ENCODE peak calls at places on chromosome 4, in ten cellular contexts. Z, J, T, D, W, R, C, V, O and N are unnamed samples.

GRCh38 chr4:17055788-17056187 is 157.3 kb upstream of the LDB2 start:
- DNase-seq in C (peak), D (no peak), O (peak), V (no peak), Z (peak), T (no peak), W (no peak), R (peak), J (no peak), N (peak)

GRCh38 chr4:17544205-17544604 is 29.2 kb downstream of the CLRN2 start:
- DNase-seq in W (no peak), J (no peak), Z (no peak), D (no peak), R (peak), C (peak), O (no peak), T (no peak), V (no peak), N (peak)

GRCh38 chr4:98659741-98660507 is 1.5 kb upstream of the TSPAN5 start:
- DNase-seq in Z (peak), W (no peak), D (no peak), V (no peak), T (no peak), J (no peak), C (peak), O (peak), R (peak), N (peak)

GRCh38 chr4:65825121-65825520 is 154.8 kb upstream of the EPHA5 start:
- DNase-seq in J (no peak), O (peak), V (no peak), D (no peak), T (no peak), R (no peak), W (no peak), Z (peak), C (no peak), N (peak)

GRCh38 chr4:142396279-142396678 is 449.8 kb downstream of the INPP4B start:
- DNase-seq in O (peak), C (peak), D (no peak), T (no peak), J (no peak), V (no peak), Z (peak), W (no peak), R (peak), N (peak)

GRCh38 chr4:35358001-35358584 is 886.2 kb downstream of the ARAP2 start:
- DNase-seq in D (no peak), R (peak), C (no peak), W (no peak), V (no peak), T (no peak), Z (no peak), O (no peak), J (no peak), N (no peak)

GRCh38 chr4:38308728-38309315 is 348.6 kb downstream of the PTTG2 start:
- DNase-seq in V (no peak), R (peak), J (no peak), D (no peak), Z (peak), O (peak), C (peak), T (no peak), W (no peak), N (peak)

GRCh38 chr4:112523008-112523440 is 7.0 kb upstream of the NEUROG2 start:
- DNase-seq in C (peak), W (no peak), D (no peak), J (no peak), O (peak), T (no peak), V (no peak), R (peak), Z (peak), N (peak)

GRCh38 chr4:109837014-109837413 is 9.2 kb downstream of the RRH start:
- DNase-seq in T (no peak), J (no peak), V (no peak), R (no peak), C (no peak), O (no peak), Z (no peak), W (no peak), D (no peak), N (no peak)

GRCh38 chr4:168830777-168831512 is 179.1 kb downstream of the CBR4 start:
- DNase-seq in T (no peak), C (no peak), O (no peak), V (no peak), J (no peak), D (no peak), Z (no peak), R (peak), W (no peak), N (peak)

GRCh38 chr4:72418458-72418857 is 150.6 kb downstream of the ADAMTS3 start:
- DNase-seq in R (peak), W (no peak), O (peak), Z (peak), D (no peak), T (no peak), J (no peak), V (no peak), C (peak), N (peak)

GRCh38 chr4:14234330-14234729 is 606.8 kb upstream of the BOD1L1 start:
- DNase-seq in R (no peak), Z (no peak), C (peak), V (no peak), T (no peak), J (no peak), W (no peak), O (no peak), D (no peak), N (no peak)

GRCh38 chr4:156790866-156791265 is 180.7 kb downstream of the PDGFC start:
- DNase-seq in R (peak), Z (peak), V (no peak), C (peak), D (no peak), W (peak), O (peak), T (no peak), J (no peak), N (peak)

GRCh38 chr4:99853190-99853589 is 36.6 kb downstream of the DAPP1 start:
- DNase-seq in T (no peak), O (no peak), R (no peak), Z (no peak), D (no peak), W (no peak), C (no peak), J (no peak), V (no peak), N (no peak)

GRCh38 chr4:138494931-138495330 is 252.8 kb upstream of the SLC7A11 start:
- DNase-seq in C (peak), J (no peak), D (no peak), T (no peak), R (peak), Z (peak), V (no peak), W (no peak), O (no peak), N (peak)

GRCh38 chr4:83548151-83548905 is 12.4 kb downstream of the GPAT3 start:
- DNase-seq in R (peak), O (peak), J (peak), T (peak), D (peak), W (peak), C (peak), V (peak), Z (peak), N (peak)

GRCh38 chr4:88743696-88744095 is 46.1 kb upstream of the NAP1L5 start:
- DNase-seq in C (peak), D (no peak), T (no peak), J (no peak), O (peak), W (peak), V (no peak), Z (peak), R (peak), N (peak)

GRCh38 chr4:56229947-56230346 is 157.3 kb downstream of the AASDH start:
- DNase-seq in O (no peak), D (no peak), V (no peak), J (no peak), T (no peak), C (no peak), Z (no peak), W (no peak), R (no peak), N (no peak)

GRCh38 chr4:169823685-169824084 is 65.9 kb upstream of the HPF1 start:
- DNase-seq in T (no peak), R (peak), W (peak), V (no peak), J (no peak), C (peak), D (no peak), O (peak), Z (peak), N (peak)

GRCh38 chr4:54423066-54423465 is 194.0 kb downstream of the PDGFRA start:
- DNase-seq in Z (peak), V (no peak), W (no peak), J (no peak), D (no peak), R (peak), C (peak), O (peak), T (no peak), N (peak)

GRCh38 chr4:150974750-150975149 is 40.3 kb downstream of the LRBA start:
- DNase-seq in Z (no peak), O (no peak), T (no peak), D (no peak), V (no peak), C (no peak), J (no peak), R (no peak), W (no peak), N (no peak)
- H3K4me3 ChIP-seq in Z (no peak), O (no peak), T (no peak), D (no peak), V (no peak), C (no peak), J (no peak), R (no peak), W (no peak), N (no peak)

DNA sequence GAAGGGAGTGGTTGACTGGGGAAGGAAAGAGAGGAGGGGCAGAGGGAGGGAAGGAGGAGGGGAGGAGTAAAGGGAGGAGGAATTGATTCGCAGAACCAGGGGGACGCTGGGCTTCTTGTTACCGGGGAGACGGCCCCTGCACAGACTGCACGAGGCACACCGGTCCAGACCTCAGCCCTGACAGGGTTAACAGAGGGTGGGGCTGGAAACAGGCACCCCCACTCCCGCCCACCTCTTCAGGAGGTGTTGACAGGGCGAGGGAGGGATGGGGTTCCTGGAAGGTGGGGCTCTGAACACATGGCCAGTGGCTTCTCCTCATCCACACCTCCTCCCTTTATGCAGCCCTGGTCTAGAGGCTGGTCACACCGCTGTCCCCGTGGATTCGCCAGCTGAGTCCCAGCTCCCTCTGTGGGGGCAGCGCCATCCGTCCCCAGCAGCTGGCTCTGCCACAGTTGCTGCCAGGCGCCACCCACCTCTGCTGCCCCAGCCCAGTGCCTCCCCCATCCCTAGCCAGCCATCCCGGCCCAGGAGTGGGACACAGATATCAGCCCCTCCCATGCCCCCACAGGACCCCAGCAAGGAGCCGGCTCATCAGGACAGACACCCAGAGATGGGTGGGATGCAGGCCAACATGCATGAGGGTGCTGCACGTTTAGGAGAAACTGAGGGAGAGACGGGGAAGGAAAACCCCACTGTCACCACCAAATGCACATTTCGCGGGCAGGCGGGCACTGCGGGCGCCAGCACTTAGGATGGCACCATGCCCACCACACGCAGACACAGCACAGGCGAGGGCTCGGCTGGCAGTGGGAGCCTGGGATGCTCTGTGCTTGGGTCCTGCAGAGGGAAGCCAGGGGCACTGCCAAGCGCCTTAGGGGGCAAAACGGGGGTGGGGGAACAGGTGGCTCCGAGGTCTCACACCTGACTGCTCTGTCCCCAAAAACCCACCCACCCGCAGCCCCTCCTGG is 87.6 kb downstream of the ABLIM2 start:
- DNase-seq in O (no peak), T (no peak), Z (no peak), R (no peak), C (no peak), J (no peak), W (no peak), V (peak), D (no peak), N (no peak)
- TF ChIP-seq CTCF in O (no peak), T (no peak), Z (no peak), R (no peak), C (no peak), J (no peak), W (no peak), V (no peak), D (no peak), N (no peak)

GRCh38 chr4:173509031-173510001 is 20.7 kb downstream of the HAND2 start:
- DNase-seq in W (no peak), J (peak), O (peak), Z (peak), R (peak), V (no peak), T (no peak), C (peak), D (no peak), N (peak)
- H3K4me3 ChIP-seq in W (peak), J (peak), O (peak), Z (peak), R (peak), V (peak), T (peak), C (peak), D (peak), N (peak)

GRCh38 chr4:2175990-2176698 is 65.8 kb downstream of the HAUS3 start:
- DNase-seq in R (no peak), O (no peak), D (no peak), Z (no peak), W (no peak), T (no peak), V (no peak), J (peak), C (no peak), N (no peak)

GRCh38 chr4:2179717-2180116 is 62.2 kb downstream of the HAUS3 start:
- DNase-seq in O (no peak), Z (no peak), J (no peak), T (no peak), W (no peak), D (no peak), V (peak), R (no peak), C (no peak), N (no peak)

GRCh38 chr4:2180410-2180809 is 61.5 kb downstream of the HAUS3 start:
- DNase-seq in R (no peak), D (no peak), O (no peak), J (no peak), Z (no peak), T (no peak), C (no peak), W (no peak), V (no peak), N (peak)

GRCh38 chr4:2178986-2179385 is 62.9 kb downstream of the HAUS3 start:
- DNase-seq in C (no peak), Z (no peak), T (no peak), O (no peak), D (no peak), J (no peak), W (no peak), V (no peak), R (no peak), N (no peak)

GRCh38 chr4:2177443-2178093 is 64.4 kb downstream of the HAUS3 start:
- DNase-seq in V (no peak), C (no peak), W (no peak), Z (no peak), D (no peak), O (no peak), R (no peak), T (no peak), J (peak), N (peak)
- TF ChIP-seq CTCF in V (no peak), C (no peak), W (peak), Z (no peak), D (no peak), O (peak), R (no peak), T (no peak), J (no peak), N (peak)

DNA sequence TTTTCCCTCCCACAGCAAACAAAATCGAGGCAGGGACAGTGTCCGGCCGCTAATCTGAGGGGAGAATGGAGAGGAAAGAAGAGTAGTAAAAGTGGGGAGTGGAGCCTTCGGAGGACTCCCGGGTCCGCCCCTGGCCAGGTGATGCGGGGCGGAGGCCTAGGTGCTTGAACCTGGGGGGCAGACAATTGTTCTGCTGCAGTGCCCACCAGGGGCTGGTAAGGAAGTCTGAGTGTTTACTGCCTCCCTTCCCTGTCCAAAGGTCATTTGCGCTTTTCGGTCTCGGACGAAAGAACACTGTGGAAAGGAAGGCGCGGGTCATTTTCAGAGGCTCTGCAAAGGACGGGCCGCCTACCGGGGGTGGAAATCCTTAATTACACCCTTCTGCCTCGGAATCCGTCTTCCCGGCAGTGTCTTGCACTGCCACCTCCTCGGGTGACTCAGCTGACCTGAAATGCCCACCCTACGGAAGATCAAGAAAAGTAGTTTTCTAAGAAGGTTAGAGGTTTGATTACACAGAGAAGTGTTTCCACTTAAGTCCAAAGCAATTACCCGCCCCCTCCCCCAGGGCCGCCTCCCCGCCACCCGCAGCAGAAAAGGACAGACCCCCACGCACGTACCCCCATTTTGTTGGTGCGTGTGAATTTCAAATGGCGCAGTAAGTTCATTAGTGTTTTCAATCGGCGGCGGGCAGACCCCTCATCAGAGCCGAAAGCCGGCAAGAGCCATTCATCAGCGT is 99.9 kb upstream of the TENM3 start:
- DNase-seq in T (no peak), C (peak), R (peak), V (no peak), D (no peak), J (no peak), W (no peak), Z (peak), O (peak), N (peak)
- H3K4me3 ChIP-seq in T (peak), C (peak), R (peak), V (peak), D (peak), J (peak), W (peak), Z (peak), O (peak), N (peak)

GRCh38 chr4:5019796-5020195 is 538 bp upstream of the CYTL1 start:
- DNase-seq in C (no peak), D (no peak), Z (no peak), R (no peak), O (no peak), J (no peak), T (no peak), W (no peak), V (no peak), N (no peak)

GRCh38 chr4:5020341-5020740 is 1.1 kb upstream of the CYTL1 start:
- DNase-seq in R (no peak), D (no peak), V (no peak), C (no peak), T (no peak), Z (no peak), W (no peak), J (no peak), O (no peak), N (no peak)

GRCh38 chr4:5019274-5019673 is at the start of gene CYTL1:
- DNase-seq in O (no peak), W (no peak), T (no peak), J (no peak), V (no peak), Z (no peak), D (no peak), C (no peak), R (no peak), N (no peak)

GRCh38 chr4:5018603-5019002 is 655 bp downstream of the CYTL1 start:
- DNase-seq in R (no peak), Z (no peak), D (no peak), O (no peak), V (no peak), T (no peak), J (no peak), W (no peak), C (no peak), N (no peak)

DNA sequence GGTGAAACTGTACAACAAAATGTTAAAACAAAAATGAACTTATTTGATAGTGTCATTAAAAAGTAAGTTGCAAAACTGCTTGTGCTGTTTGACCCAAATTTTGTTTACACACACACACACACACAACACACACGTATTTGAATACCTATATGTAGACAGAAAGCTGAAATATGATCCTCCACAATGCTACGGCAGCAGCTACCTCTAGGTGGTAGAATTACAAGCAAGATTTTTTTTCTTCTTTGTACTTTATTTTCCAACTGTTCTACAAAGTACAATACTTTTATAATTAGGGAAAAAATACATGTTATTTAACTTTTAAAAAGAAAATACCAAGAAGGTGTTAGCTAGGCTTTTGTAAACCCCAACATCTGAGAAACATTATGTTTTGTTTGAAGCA is 1.2 kb downstream of the CYTL1 start:
- DNase-seq in V (no peak), Z (no peak), C (no peak), W (no peak), D (no peak), T (no peak), R (peak), J (no peak), O (no peak), N (peak)
- TF ChIP-seq CTCF in V (no peak), Z (peak), C (peak), W (peak), D (no peak), T (no peak), R (no peak), J (no peak), O (peak), N (no peak)

GRCh38 chr4:53194727-53195126 is 171.1 kb downstream of the SCFD2 start:
- DNase-seq in D (no peak), C (no peak), W (no peak), O (no peak), Z (no peak), T (no peak), R (no peak), J (no peak), V (no peak), N (no peak)

GRCh38 chr4:53197760-53198150 is 168.1 kb downstream of the SCFD2 start:
- DNase-seq in J (no peak), W (no peak), R (no peak), T (no peak), C (peak), V (no peak), D (no peak), O (no peak), Z (peak), N (peak)

GRCh38 chr4:53196195-53196641 is 169.6 kb downstream of the SCFD2 start:
- DNase-seq in T (no peak), V (no peak), C (peak), J (no peak), D (no peak), O (no peak), R (no peak), W (no peak), Z (peak), N (no peak)

GRCh38 chr4:53199356-53199755 is 166.5 kb downstream of the SCFD2 start:
- DNase-seq in Z (peak), J (no peak), R (no peak), O (no peak), V (no peak), W (no peak), C (no peak), D (no peak), T (no peak), N (peak)

GRCh38 chr4:53196872-53197759 is 168.7 kb downstream of the SCFD2 start:
- DNase-seq in W (peak), O (peak), C (peak), D (no peak), Z (peak), J (no peak), T (no peak), V (no peak), R (peak), N (peak)
- H3K4me3 ChIP-seq in W (no peak), O (peak), C (peak), D (no peak), Z (no peak), J (no peak), T (no peak), V (no peak), R (peak), N (no peak)